ENCODE peak calls at places on chromosomes 16 and 17, in ten cellular contexts. B, I, A, P, H, M, L, C, X and J are unnamed samples.

GRCh38 chr16:6643083-6643686 is 689.5 kb upstream of the RBFOX1 start:
- DNase-seq in L (peak), X (peak), P (peak), I (no peak), H (peak), M (no peak), B (peak), A (no peak), C (peak), J (no peak)

GRCh38 chr16:79525132-79525531 is 75.4 kb downstream of the MAF start:
- DNase-seq in M (no peak), H (no peak), B (no peak), A (no peak), C (no peak), I (no peak), X (no peak), L (no peak), P (no peak), J (no peak)

GRCh38 chr17:80805032-80805751 is 186.4 kb upstream of the CHMP6 start:
- DNase-seq in H (no peak), B (no peak), L (no peak), I (no peak), X (no peak), M (no peak), P (no peak), A (peak), C (no peak), J (no peak)

GRCh38 chr16:83268164-83268563 is 539.6 kb upstream of the HSBP1 start:
- DNase-seq in H (no peak), C (no peak), X (no peak), B (no peak), M (no peak), I (no peak), P (no peak), A (no peak), L (no peak), J (no peak)

GRCh38 chr16:29029168-29029994 is 44.5 kb downstream of the LAT start:
- DNase-seq in L (peak), I (no peak), A (peak), P (peak), X (peak), M (no peak), C (no peak), H (no peak), B (peak), J (no peak)

GRCh38 chr16:87201052-87201451 is 116.1 kb downstream of the C16orf95 start:
- DNase-seq in L (no peak), C (peak), H (peak), I (no peak), B (peak), P (peak), A (no peak), M (no peak), X (peak), J (no peak)

GRCh38 chr17:42687707-42688275 is 5.5 kb downstream of the CNTNAP1 start:
- DNase-seq in M (no peak), A (peak), B (no peak), I (no peak), P (no peak), X (no peak), H (no peak), L (no peak), C (no peak), J (no peak)

GRCh38 chr17:78134899-78135385 is 4.4 kb downstream of the TMC8 start:
- DNase-seq in I (no peak), A (no peak), H (no peak), B (no peak), C (no peak), P (no peak), X (no peak), M (no peak), L (no peak), J (no peak)

GRCh38 chr17:63446981-63447687 is 1.0 kb upstream of the CYB561 start:
- DNase-seq in A (peak), C (no peak), X (no peak), B (no peak), L (no peak), M (peak), P (no peak), I (no peak), H (peak), J (no peak)

GRCh38 chr17:33732116-33732515 is 439.0 kb upstream of the ASIC2 start:
- DNase-seq in B (no peak), I (no peak), P (peak), A (peak), L (no peak), C (no peak), M (no peak), H (no peak), X (no peak), J (no peak)

GRCh38 chr17:17361543-17362511 is 58.7 kb downstream of the NT5M start:
- DNase-seq in L (no peak), B (no peak), P (no peak), M (no peak), X (no peak), C (no peak), H (peak), A (no peak), I (peak), J (no peak)

GRCh38 chr17:78230996-78231931 is at the start of gene TMEM235:
- DNase-seq in P (no peak), H (no peak), M (no peak), B (no peak), L (no peak), A (peak), X (no peak), I (peak), C (no peak), J (no peak)

GRCh38 chr17:58316260-58316960 is 12.2 kb downstream of the TSPOAP1 start:
- DNase-seq in B (no peak), L (no peak), X (no peak), A (peak), C (no peak), H (no peak), M (peak), P (no peak), I (peak), J (no peak)

GRCh38 chr16:71723537-71724319 is 773 bp downstream of the PHLPP2 start:
- DNase-seq in I (peak), X (peak), C (peak), L (peak), B (peak), M (peak), A (peak), H (peak), P (peak), J (no peak)
- H3K4me3 ChIP-seq in I (peak), X (peak), C (peak), L (peak), B (peak), M (peak), A (peak), H (peak), P (peak), J (peak)

GRCh38 chr17:56395787-56396186 is 197.7 kb upstream of the NOG start:
- DNase-seq in M (no peak), B (no peak), I (no peak), X (no peak), C (no peak), A (no peak), H (no peak), L (no peak), P (no peak), J (no peak)
- H3K4me3 ChIP-seq in M (no peak), B (no peak), I (no peak), X (no peak), C (no peak), A (no peak), H (no peak), L (no peak), P (no peak), J (no peak)

GRCh38 chr16:55056585-55057520 is 126.2 kb downstream of the IRX5 start:
- DNase-seq in M (peak), X (no peak), C (no peak), L (no peak), P (peak), B (no peak), A (peak), I (no peak), H (no peak), J (no peak)
- H3K4me3 ChIP-seq in M (no peak), X (no peak), C (no peak), L (no peak), P (no peak), B (peak), A (peak), I (no peak), H (peak), J (no peak)

GRCh38 chr17:44331249-44331760 is 6.7 kb upstream of the SLC25A39 start:
- DNase-seq in L (no peak), X (peak), P (peak), B (peak), C (no peak), A (peak), M (no peak), I (no peak), H (peak), J (no peak)
- H3K4me3 ChIP-seq in L (no peak), X (no peak), P (no peak), B (no peak), C (no peak), A (no peak), M (no peak), I (no peak), H (no peak), J (no peak)

GRCh38 chr17:15649861-15650391 is 30.4 kb upstream of the FBXW10B start:
- DNase-seq in C (peak), B (peak), M (peak), X (peak), H (peak), L (no peak), A (no peak), I (no peak), P (peak), J (no peak)

GRCh38 chr17:15652960-15653359 is 31.2 kb downstream of the TRIM16 start:
- DNase-seq in B (no peak), H (no peak), X (no peak), C (no peak), L (no peak), A (no peak), I (no peak), M (no peak), P (no peak), J (no peak)

GRCh38 chr17:15651583-15652110 is 32.1 kb upstream of the FBXW10B start:
- DNase-seq in X (peak), A (peak), H (peak), B (peak), L (peak), I (peak), C (peak), P (peak), M (peak), J (peak)

GRCh38 chr17:15648384-15648783 is 28.9 kb upstream of the FBXW10B start:
- DNase-seq in L (no peak), X (no peak), H (no peak), M (no peak), I (no peak), B (no peak), C (no peak), A (no peak), P (no peak), J (no peak)

GRCh38 chr17:15651001-15651582 is 31.6 kb upstream of the FBXW10B start:
- DNase-seq in P (peak), M (peak), I (no peak), H (peak), B (no peak), L (no peak), A (no peak), C (no peak), X (no peak), J (no peak)
- H3K4me3 ChIP-seq in P (peak), M (peak), I (no peak), H (peak), B (peak), L (peak), A (no peak), C (peak), X (peak), J (peak)

DNA sequence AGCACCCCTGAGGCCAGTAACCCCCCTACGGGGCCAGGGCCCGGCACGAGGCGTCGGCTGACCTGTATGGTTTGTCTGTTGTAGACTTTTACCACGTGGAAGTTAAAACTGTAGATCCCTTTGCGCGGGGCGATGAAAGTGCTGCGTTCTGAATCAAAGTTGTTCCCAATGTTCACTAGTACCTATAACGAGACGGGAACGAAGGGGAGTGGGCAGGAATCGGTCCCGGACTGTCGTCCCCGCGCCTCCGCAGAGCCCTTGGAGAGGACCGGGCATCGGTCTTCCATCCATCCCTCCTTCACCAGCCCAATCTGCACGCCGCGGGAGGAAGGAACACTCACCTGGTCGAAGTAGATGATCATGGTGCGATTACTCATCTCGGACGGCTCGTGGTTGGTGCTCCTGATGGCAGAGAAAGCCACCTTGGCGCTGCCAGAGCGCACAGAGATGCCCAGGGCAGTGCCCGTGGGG is 742 bp downstream of the CBLN1 start:
- DNase-seq in X (no peak), P (no peak), M (peak), H (no peak), C (no peak), I (peak), B (no peak), L (no peak), A (peak), J (no peak)
- H3K4me3 ChIP-seq in X (no peak), P (no peak), M (no peak), H (peak), C (peak), I (no peak), B (no peak), L (no peak), A (peak), J (no peak)

GRCh38 chr17:82696916-82697807 is 1.3 kb downstream of the RAB40B start:
- DNase-seq in X (no peak), L (no peak), C (no peak), P (peak), B (no peak), A (peak), I (peak), H (no peak), M (peak), J (no peak)

GRCh38 chr17:82697808-82698064 is 762 bp downstream of the RAB40B start:
- DNase-seq in H (no peak), X (no peak), L (no peak), B (no peak), I (peak), P (no peak), M (no peak), C (no peak), A (no peak), J (no peak)

GRCh38 chr17:82698065-82698973 is at the start of gene RAB40B:
- DNase-seq in C (peak), X (peak), B (peak), M (peak), P (peak), H (peak), I (peak), A (peak), L (peak), J (peak)

GRCh38 chr17:82698974-82699442 is 510 bp upstream of the RAB40B start:
- DNase-seq in M (no peak), L (no peak), B (no peak), P (peak), A (no peak), I (no peak), C (no peak), X (no peak), H (no peak), J (no peak)

GRCh38 chr17:82699551-82699950 is 1.1 kb upstream of the RAB40B start:
- DNase-seq in M (peak), B (no peak), X (no peak), C (no peak), P (no peak), H (no peak), I (peak), L (no peak), A (no peak), J (no peak)
- H3K4me3 ChIP-seq in M (no peak), B (peak), X (no peak), C (peak), P (no peak), H (peak), I (no peak), L (no peak), A (no peak), J (peak)

GRCh38 chr16:14529010-14529669 is 100.9 kb downstream of the PARN start:
- DNase-seq in A (peak), X (peak), M (peak), H (peak), P (peak), L (peak), C (peak), I (peak), B (peak), J (no peak)

GRCh38 chr16:14531101-14531500 is 99.0 kb downstream of the PARN start:
- DNase-seq in H (no peak), L (no peak), I (no peak), A (no peak), P (no peak), X (no peak), B (no peak), M (no peak), C (no peak), J (no peak)

GRCh38 chr16:14531613-14532012 is 98.4 kb downstream of the PARN start:
- DNase-seq in X (no peak), I (no peak), A (no peak), M (no peak), P (no peak), B (no peak), C (no peak), L (no peak), H (no peak), J (no peak)

GRCh38 chr16:14528306-14528948 is 101.6 kb downstream of the PARN start:
- DNase-seq in M (no peak), A (no peak), B (no peak), X (no peak), H (no peak), P (no peak), I (no peak), L (no peak), C (no peak), J (no peak)

DNA sequence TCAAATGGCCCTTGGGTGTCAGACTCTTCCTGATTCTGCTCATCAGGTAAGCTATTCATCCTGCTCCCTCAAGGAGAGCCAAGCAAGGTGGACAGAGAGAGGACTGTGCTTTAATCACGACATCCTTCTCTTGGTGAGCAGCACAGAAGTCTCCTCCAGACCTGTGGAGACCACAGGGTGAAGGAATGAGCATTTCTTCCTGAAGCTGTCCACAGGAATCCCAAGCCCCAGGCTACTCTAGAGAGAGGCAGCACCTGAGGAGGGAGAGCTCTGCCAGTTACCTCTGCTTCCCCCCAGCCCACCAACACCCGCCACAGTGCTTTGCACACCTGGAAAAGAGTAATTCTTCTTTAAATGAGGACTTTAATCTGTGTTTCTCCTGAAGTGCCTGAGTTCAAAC is 100.0 kb downstream of the PARN start:
- DNase-seq in I (no peak), B (no peak), L (no peak), C (no peak), A (no peak), X (no peak), P (no peak), H (no peak), M (no peak), J (no peak)
- H3K4me3 ChIP-seq in I (no peak), B (no peak), L (no peak), C (no peak), A (no peak), X (no peak), P (no peak), H (no peak), M (no peak), J (no peak)

DNA sequence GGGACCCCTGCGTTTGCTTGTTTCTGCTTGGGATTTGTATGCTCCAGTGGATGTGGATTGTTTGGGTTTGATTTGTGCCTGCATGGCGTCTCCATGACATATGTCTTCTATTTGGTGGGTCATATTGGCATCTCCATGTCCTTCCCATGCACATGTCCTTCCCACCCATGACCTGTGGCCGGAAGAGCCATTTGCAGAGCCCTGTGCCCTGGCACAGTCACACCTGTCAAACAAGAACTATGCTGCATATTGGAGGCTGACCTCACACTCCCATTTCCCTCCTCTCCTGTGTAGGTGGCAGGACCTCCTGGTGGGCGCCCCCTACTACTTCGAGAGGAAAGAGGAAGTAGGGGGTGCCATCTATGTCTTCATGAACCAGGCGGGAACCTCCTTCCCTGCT is 15.8 kb downstream of the ITGA3 start:
- DNase-seq in A (no peak), H (no peak), X (no peak), P (no peak), B (no peak), C (no peak), I (no peak), L (no peak), M (no peak), J (no peak)
- H3K4me3 ChIP-seq in A (no peak), H (no peak), X (no peak), P (no peak), B (no peak), C (no peak), I (no peak), L (no peak), M (no peak), J (no peak)

GRCh38 chr16:10558746-10559641 is 21.4 kb downstream of the EMP2 start:
- DNase-seq in I (no peak), C (peak), X (no peak), H (peak), A (no peak), B (peak), M (peak), L (no peak), P (no peak), J (no peak)
- H3K4me3 ChIP-seq in I (no peak), C (peak), X (peak), H (peak), A (no peak), B (peak), M (no peak), L (no peak), P (no peak), J (no peak)